ENCODE peak calls at places on chromosomes 5 and 9, in seven cellular contexts. Z is stomach, N is fibroblast of lung, F is heart left ventricle, R is tibial nerve, X is SK-N-SH, K is brain microvascular endothelial cell. H is an unnamed sample.

GRCh38 chr5:106691701-106692100 is 979.0 kb downstream of the EFNA5 start:
- DNase-seq in K (peak), R (no peak), Z (no peak), F (no peak), N (no peak), X (no peak), H (no peak)

GRCh38 chr9:117737721-117738226 is 33.6 kb downstream of the TLR4 start:
- DNase-seq in R (no peak), N (no peak), K (no peak), Z (no peak), F (no peak), X (no peak), H (no peak)

GRCh38 chr9:5269249-5269715 is 35.2 kb downstream of the RLN2 start:
- DNase-seq in X (no peak), N (peak), R (no peak), Z (no peak), K (peak), F (no peak), H (no peak)

GRCh38 chr5:34626036-34626435 is 30.1 kb upstream of the RAI14 start:
- DNase-seq in F (no peak), R (no peak), N (peak), K (peak), X (no peak), Z (no peak), H (no peak)

GRCh38 chr5:14011089-14012004 is 66.9 kb upstream of the DNAH5 start:
- DNase-seq in F (peak), R (peak), N (peak), Z (peak), K (peak), X (peak), H (peak)

GRCh38 chr5:40321514-40321913 is 358.2 kb upstream of the PTGER4 start:
- DNase-seq in Z (no peak), R (no peak), N (no peak), F (no peak), K (no peak), X (no peak), H (no peak)

GRCh38 chr5:15943487-15943886 is 236.1 kb downstream of the MARCHF11 start:
- DNase-seq in X (no peak), F (no peak), N (peak), K (peak), R (no peak), Z (no peak), H (no peak)

GRCh38 chr9:21174671-21175070 is 8.2 kb upstream of the IFNA21 start:
- DNase-seq in F (no peak), R (no peak), N (no peak), K (no peak), Z (no peak), X (no peak), H (no peak)

GRCh38 chr9:130500340-130500771 is 55.6 kb downstream of the ASS1 start:
- DNase-seq in R (no peak), X (peak), K (no peak), Z (no peak), F (no peak), N (no peak), H (no peak)

GRCh38 chr5:39623291-39623865 is 198.6 kb upstream of the DAB2 start:
- DNase-seq in X (no peak), R (no peak), N (no peak), Z (no peak), K (peak), F (no peak), H (no peak)

GRCh38 chr5:36897616-36898015 is 21.0 kb downstream of the NIPBL start:
- DNase-seq in R (no peak), Z (no peak), K (no peak), N (peak), F (no peak), X (no peak), H (no peak)

GRCh38 chr5:97998946-97999345 is 774.5 kb upstream of the RGMB start:
- DNase-seq in R (no peak), F (no peak), X (no peak), Z (no peak), K (no peak), N (no peak), H (no peak)

GRCh38 chr5:78649220-78649700 is 688 bp upstream of the LHFPL2 start:
- DNase-seq in F (no peak), Z (no peak), N (no peak), K (peak), X (peak), R (no peak), H (peak)

DNA sequence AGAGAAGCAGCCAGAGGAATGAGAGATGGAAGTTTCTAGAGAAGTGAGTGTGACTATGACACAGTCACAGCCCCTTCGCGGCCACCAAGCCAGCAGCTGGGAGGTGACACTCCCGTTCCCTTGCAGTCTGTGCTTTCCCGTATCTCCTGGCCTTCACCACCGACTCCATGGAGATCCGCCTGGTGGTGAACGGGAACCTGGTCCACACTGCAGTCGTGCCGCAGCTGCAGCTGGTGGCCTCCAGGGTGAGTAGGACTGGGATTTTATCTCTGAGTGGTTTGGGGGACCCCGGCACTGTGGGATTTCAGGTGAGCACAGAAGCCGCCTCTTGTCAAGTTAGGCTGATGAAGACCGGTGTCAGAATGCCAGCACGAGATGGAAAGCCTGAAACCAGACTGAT is 12.1 kb upstream of the SLC2A8 start:
- DNase-seq in N (no peak), X (no peak), Z (no peak), K (no peak), F (no peak), R (no peak), H (peak)
- TF ChIP-seq CTCF in N (no peak), X (no peak), Z (no peak), K (peak), F (no peak), R (no peak), H (no peak)

DNA sequence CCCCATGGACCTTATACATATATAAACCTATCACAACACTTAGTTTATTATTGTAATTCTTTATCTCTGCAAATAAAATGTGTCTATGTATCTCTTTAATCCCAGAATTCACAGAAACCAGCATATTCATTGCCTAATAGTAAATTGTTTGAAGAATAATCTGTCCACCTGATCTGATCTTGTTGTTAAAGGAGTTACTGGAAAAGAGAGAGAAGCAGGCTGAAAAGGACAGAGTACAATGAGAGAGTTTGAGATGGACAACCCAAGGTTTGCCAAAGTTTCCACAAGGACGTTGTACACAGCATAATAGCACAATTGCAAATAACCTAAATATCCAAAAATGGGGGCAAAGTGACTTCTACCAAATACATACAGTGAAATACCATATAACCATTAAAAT is 23.8 kb downstream of the PLPP1 start:
- DNase-seq in N (no peak), F (no peak), X (no peak), Z (no peak), R (no peak), K (no peak), H (no peak)
- H3K27ac ChIP-seq in N (no peak), F (no peak), X (no peak), Z (no peak), R (no peak), K (no peak), H (no peak)

GRCh38 chr9:116112236-116112635 is 41.4 kb upstream of the PAPPA start:
- DNase-seq in Z (no peak), N (peak), X (no peak), F (no peak), R (no peak), K (no peak), H (no peak)
- TF ChIP-seq CTCF in Z (no peak), N (no peak), X (peak), F (peak), R (no peak), K (peak), H (no peak)

GRCh38 chr9:119453490-119453911 is 84.3 kb upstream of the BRINP1 start:
- DNase-seq in R (no peak), X (no peak), K (no peak), Z (no peak), N (no peak), F (no peak), H (no peak)
- H3K27ac ChIP-seq in R (no peak), X (no peak), K (no peak), Z (no peak), N (no peak), F (no peak), H (no peak)

DNA sequence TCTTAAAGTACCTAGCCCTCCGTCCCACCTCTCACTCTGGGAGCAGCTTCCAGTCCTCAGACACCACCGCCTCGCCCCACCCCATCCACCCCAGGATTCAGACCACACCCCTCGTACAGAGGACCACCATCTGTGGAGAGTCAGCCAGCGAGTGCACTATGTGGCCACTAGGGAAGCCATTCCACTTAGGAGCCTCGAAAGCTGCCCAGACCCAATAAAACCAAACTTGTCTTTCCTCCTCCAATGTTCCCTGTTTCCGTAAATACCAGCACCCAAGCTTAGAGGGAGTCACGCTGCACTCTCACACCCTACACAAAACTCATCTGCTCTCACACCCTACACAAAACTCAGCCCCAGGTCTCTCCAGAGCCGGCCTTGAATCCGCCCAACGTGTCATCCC is 1.9 kb downstream of the GCNT4 start:
- DNase-seq in K (no peak), X (peak), F (no peak), N (no peak), R (no peak), Z (no peak), H (no peak)
- TF ChIP-seq CTCF in K (peak), X (peak), F (no peak), N (peak), R (no peak), Z (peak), H (no peak)

DNA sequence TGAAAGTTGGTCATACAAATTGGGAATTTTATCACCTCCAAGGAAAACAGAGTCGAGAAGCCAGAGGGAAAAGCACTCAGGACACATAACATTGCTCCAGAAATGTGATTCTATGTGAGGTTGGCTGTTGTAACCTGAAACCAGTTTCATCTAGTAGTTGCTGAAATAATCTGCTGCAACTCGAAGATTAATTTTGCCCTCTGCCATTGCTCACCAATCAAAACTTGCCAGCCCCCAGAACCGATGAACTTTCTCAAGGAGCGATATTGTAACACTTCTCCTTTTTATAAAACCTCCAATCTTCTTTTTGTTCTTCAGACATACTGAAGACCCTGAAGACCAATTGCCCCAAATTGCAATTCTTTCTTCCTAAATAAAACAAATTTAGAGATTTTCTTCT is 31.1 kb downstream of the C5orf58 start:
- DNase-seq in F (no peak), R (no peak), N (no peak), K (no peak), X (no peak), Z (no peak), H (no peak)
- H3K27ac ChIP-seq in F (no peak), R (peak), N (no peak), K (no peak), X (no peak), Z (no peak), H (no peak)

GRCh38 chr9:71628247-71628646 is 140.1 kb downstream of the CEMIP2 start:
- DNase-seq in N (no peak), F (no peak), X (no peak), R (no peak), Z (no peak), K (no peak), H (no peak)
- TF ChIP-seq CTCF in N (peak), F (peak), X (peak), R (peak), Z (no peak), K (peak), H (no peak)

GRCh38 chr5:172172912-172173591 is 15.0 kb downstream of the STK10 start:
- DNase-seq in N (no peak), Z (no peak), X (peak), K (no peak), F (peak), R (no peak), H (no peak)
- H3K27ac ChIP-seq in N (no peak), Z (no peak), X (peak), K (peak), F (peak), R (peak), H (no peak)

DNA sequence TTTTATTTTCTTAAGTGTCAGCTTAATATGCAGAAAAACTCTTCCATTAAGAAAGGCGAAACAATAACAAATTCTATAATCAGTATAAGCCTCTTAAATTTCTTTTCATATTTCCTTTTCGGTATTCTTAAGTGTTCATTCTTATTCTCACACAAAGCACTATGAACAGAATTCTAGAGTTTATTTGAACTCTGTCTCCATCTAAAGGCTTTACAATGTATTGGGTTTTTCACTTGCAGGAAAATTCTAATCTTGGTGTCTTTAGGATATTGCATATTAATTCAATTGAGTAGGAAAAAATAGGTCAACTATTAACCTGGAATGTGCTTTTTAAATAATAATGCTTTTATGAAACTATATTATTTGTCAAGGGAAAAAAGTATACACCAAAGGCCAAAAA is 166.6 kb downstream of the SLF1 start:
- DNase-seq in Z (no peak), K (no peak), F (no peak), X (peak), R (no peak), N (no peak), H (no peak)
- TF ChIP-seq CTCF in Z (no peak), K (no peak), F (peak), X (peak), R (no peak), N (no peak), H (no peak)